ENCODE peak calls at places on chromosomes 3 and 15, in ten cellular contexts. V is A549; K is HFF-Myc; P is stimulated activated CD4-positive, alpha-beta T cell treated with anti-CD3 and anti-CD28 coated beads, Interleukin-2, amount 100 ng/mL, for 4 hours; X is BJ; J is H54; M is iris pigment epithelial cell; F is HL-60; A is ELF-1; U is T-helper 1 cell. Y is an unnamed sample.

GRCh38 chr3:33883538-33884203 is 85.2 kb downstream of the PDCD6IP start:
- DNase-seq in V (peak; percentile 21), K (peak; percentile 24), P (no peak), X (no peak), J (peak; percentile 22), M (peak; percentile 38), F (peak; percentile 17), A (peak; percentile 34), U (peak; percentile 14), Y (peak; percentile 55)

GRCh38 chr3:30342319-30343060 is 263.9 kb upstream of the TGFBR2 start:
- DNase-seq in V (peak; percentile 49), K (peak; percentile 86), P (peak; percentile 14), X (peak; percentile 61), J (no peak), M (peak; percentile 96), F (no peak), A (no peak), U (no peak), Y (peak; percentile 95)

GRCh38 chr3:117600666-117601065 is 891.1 kb downstream of the TUSC7 start:
- DNase-seq in V (no peak), K (no peak), P (no peak), X (no peak), J (no peak), M (peak; percentile 0), F (no peak), A (no peak), U (no peak), Y (peak; percentile 12)

GRCh38 chr3:193229851-193230250 is 11.2 kb upstream of the PLAAT1 start:
- DNase-seq in V (no peak), K (no peak), P (no peak), X (no peak), J (no peak), M (no peak), F (no peak), A (no peak), U (no peak), Y (no peak)

GRCh38 chr3:31354373-31354772 is 178.4 kb upstream of the STT3B start:
- DNase-seq in V (no peak), K (no peak), P (no peak), X (no peak), J (no peak), M (peak; percentile 60), F (no peak), A (no peak), U (no peak), Y (no peak)

GRCh38 chr3:145286937-145287336 is 874.0 kb downstream of the PLOD2 start:
- DNase-seq in V (no peak), K (no peak), P (no peak), X (no peak), J (no peak), M (no peak), F (no peak), A (no peak), U (no peak), Y (no peak)

GRCh38 chr15:57522148-57522547 is 69.6 kb upstream of the MYZAP start:
- DNase-seq in V (no peak), K (no peak), P (no peak), X (no peak), J (no peak), M (no peak), F (no peak), A (no peak), U (no peak), Y (no peak)

GRCh38 chr15:27479232-27480140 is 508.5 kb downstream of the GABRG3 start:
- DNase-seq in V (no peak), K (no peak), P (no peak), X (no peak), J (no peak), M (no peak), F (no peak), A (no peak), U (no peak), Y (no peak)